ENCODE peak calls at places on chromosomes 4 and X, in six cellular contexts. Z, Y, V, U, X and T are unnamed samples.

GRCh38 chr4:22179124-22179874 is 230.7 kb upstream of the KCNIP4 start:
- DNase-seq in X (peak), Y (no peak), U (peak), Z (no peak), V (no peak), T (no peak)

GRCh38 chr4:166435449-166435848 is 562.4 kb downstream of the TLL1 start:
- DNase-seq in Y (no peak), Z (no peak), X (peak), U (peak), V (no peak), T (no peak)

GRCh38 chr4:16226816-16227461 is 668 bp upstream of the TAPT1 start:
- DNase-seq in Y (peak), V (peak), Z (peak), U (peak), X (peak), T (no peak)

GRCh38 chr4:16860506-16860905 is 37.9 kb downstream of the LDB2 start:
- DNase-seq in Z (no peak), X (peak), U (peak), Y (no peak), V (no peak), T (no peak)

GRCh38 chr4:53598483-53598882 is 7.2 kb upstream of the LNX1 start:
- DNase-seq in U (no peak), Z (no peak), Y (no peak), V (no peak), X (peak), T (no peak)

GRCh38 chr4:1041936-1042330 is 30.5 kb downstream of the FGFRL1 start:
- DNase-seq in Y (no peak), Z (no peak), U (no peak), X (no peak), V (no peak), T (no peak)

GRCh38 chr4:77344784-77345183 is 187.8 kb downstream of the CCNG2 start:
- DNase-seq in X (no peak), U (no peak), Z (no peak), Y (no peak), V (no peak), T (no peak)

GRCh38 chrX:22689290-22689689 is 310.5 kb upstream of the DDX53 start:
- DNase-seq in Z (no peak), U (peak), X (peak), V (no peak), Y (no peak), T (no peak)

GRCh38 chr4:103429283-103429682 is 231.1 kb upstream of the CENPE start:
- DNase-seq in Y (no peak), X (no peak), V (peak), U (no peak), Z (no peak), T (no peak)

GRCh38 chrX:137354851-137355250 is 211.1 kb upstream of the ZIC3 start:
- DNase-seq in X (no peak), Z (peak), Y (no peak), V (no peak), U (no peak), T (no peak)

GRCh38 chr4:143458966-143459365 is 54.5 kb upstream of the SMARCA5 start:
- DNase-seq in Z (no peak), X (no peak), Y (no peak), V (no peak), U (no peak), T (no peak)

GRCh38 chrX:35798042-35798441 is at the start of gene MAGEB16:
- DNase-seq in Z (no peak), X (no peak), Y (no peak), U (no peak), V (no peak), T (no peak)

GRCh38 chrX:2507904-2508630 is 7.3 kb upstream of the DHRSX start:
- DNase-seq in X (no peak), Y (no peak), V (no peak), U (no peak), Z (no peak), T (no peak)

GRCh38 chr4:48944252-48944651 is 37.7 kb upstream of the OCIAD2 start:
- DNase-seq in V (peak), Y (no peak), X (peak), Z (peak), U (no peak), T (no peak)

GRCh38 chr4:187422655-187423054 is 572.9 kb upstream of the ZFP42 start:
- DNase-seq in X (no peak), V (no peak), Y (no peak), U (no peak), Z (no peak), T (no peak)

GRCh38 chrX:13235930-13236329 is 83.9 kb downstream of the ATXN3L start:
- DNase-seq in Y (no peak), Z (peak), V (no peak), U (no peak), X (no peak), T (no peak)

GRCh38 chr4:96677499-96677898 is 837.6 kb downstream of the PDHA2 start:
- DNase-seq in X (peak), Y (no peak), U (no peak), V (no peak), Z (no peak), T (no peak)

GRCh38 chr4:54384563-54384962 is 155.5 kb downstream of the PDGFRA start:
- DNase-seq in U (peak), Z (peak), Y (peak), X (peak), V (peak), T (no peak)

GRCh38 chr4:140754918-140755810 is 1.0 kb downstream of the TBC1D9 start:
- DNase-seq in U (no peak), V (no peak), X (no peak), Y (no peak), Z (peak), T (no peak)

GRCh38 chrX:26375346-26375745 is 159.4 kb downstream of the MAGEB5 start:
- DNase-seq in X (no peak), U (no peak), Z (no peak), V (no peak), Y (no peak), T (no peak)

GRCh38 chr4:159191989-159192388 is 89.1 kb downstream of the RAPGEF2 start:
- DNase-seq in V (peak), U (peak), Y (no peak), X (peak), Z (peak), T (no peak)

GRCh38 chr4:10157478-10158354 is 41.1 kb upstream of the WDR1 start:
- DNase-seq in U (peak), Z (peak), Y (peak), V (peak), X (peak), T (peak)